ENCODE peak calls at places on chromosomes 11 and 22, in four cellular contexts. R is fibroblast of lung; X is CD8-positive, alpha-beta T cell; E is A549. N is an unnamed sample.

GRCh38 chr11:60868682-60869450 is 1.5 kb downstream of the ZP1 start:
- DNase-seq in R (no peak), E (no peak), X (no peak), N (peak)

GRCh38 chr11:71279916-71280645 is 27.7 kb upstream of the SHANK2 start:
- DNase-seq in E (no peak), R (no peak), X (no peak), N (no peak)

GRCh38 chr11:116130122-116130521 is 625.9 kb upstream of the CADM1 start:
- DNase-seq in X (no peak), E (no peak), R (no peak), N (no peak)

GRCh38 chr22:24707477-24707816 is 67.1 kb downstream of the PIWIL3 start:
- DNase-seq in R (no peak), E (no peak), X (no peak), N (peak)

GRCh38 chr11:1572200-1573076 is at the start of gene DUSP8:
- DNase-seq in E (peak), X (peak), R (peak), N (peak)

GRCh38 chr11:27178859-27179258 is 138.2 kb downstream of the BBOX1 start:
- DNase-seq in X (no peak), R (no peak), E (no peak), N (no peak)

GRCh38 chr22:46546466-46547178 is 9.2 kb upstream of the CELSR1 start:
- DNase-seq in X (no peak), R (peak), E (no peak), N (no peak)

GRCh38 chr22:21657361-21658118 is 8.3 kb upstream of the PPIL2 start:
- DNase-seq in R (peak), E (peak), X (peak), N (peak)

DNA sequence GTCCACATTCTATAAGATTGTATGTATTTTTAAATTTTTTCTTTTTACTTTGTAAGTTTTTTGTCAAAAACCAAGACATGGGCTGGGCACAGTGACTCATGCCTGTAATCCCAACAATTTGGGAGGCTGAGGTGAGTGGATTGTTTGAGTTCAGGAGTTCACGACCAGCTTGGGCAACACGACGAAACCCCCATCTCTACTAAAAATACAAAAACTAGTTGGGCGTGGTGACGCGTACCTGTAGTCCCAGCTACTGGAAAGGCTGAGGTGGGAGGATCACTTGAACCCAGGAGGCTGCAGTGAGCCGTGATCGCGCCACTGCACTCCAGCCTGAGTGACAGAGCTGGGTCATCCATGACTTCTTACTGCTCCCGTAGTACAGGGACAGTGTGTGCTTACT is 84.8 kb upstream of the PRDM11 start:
- DNase-seq in R (no peak), X (no peak), E (no peak), N (no peak)
- H3K4me3 ChIP-seq in R (no peak), X (no peak), E (no peak), N (no peak)

GRCh38 chr11:113110046-113110445 is 148.8 kb downstream of the NCAM1 start:
- DNase-seq in R (no peak), E (no peak), X (no peak), N (no peak)

GRCh38 chr11:113113801-113114451 is 152.7 kb downstream of the NCAM1 start:
- DNase-seq in R (no peak), E (no peak), X (no peak), N (no peak)

GRCh38 chr11:113118104-113118503 is 156.9 kb downstream of the NCAM1 start:
- DNase-seq in E (no peak), X (no peak), R (no peak), N (no peak)

GRCh38 chr11:113111156-113111555 is 149.9 kb downstream of the NCAM1 start:
- DNase-seq in E (no peak), R (no peak), X (no peak), N (no peak)

GRCh38 chr11:113114452-113115027 is 153.3 kb downstream of the NCAM1 start:
- DNase-seq in X (no peak), R (peak), E (no peak), N (peak)
- TF ChIP-seq CTCF in X (no peak), R (peak), E (peak), N (peak)

DNA sequence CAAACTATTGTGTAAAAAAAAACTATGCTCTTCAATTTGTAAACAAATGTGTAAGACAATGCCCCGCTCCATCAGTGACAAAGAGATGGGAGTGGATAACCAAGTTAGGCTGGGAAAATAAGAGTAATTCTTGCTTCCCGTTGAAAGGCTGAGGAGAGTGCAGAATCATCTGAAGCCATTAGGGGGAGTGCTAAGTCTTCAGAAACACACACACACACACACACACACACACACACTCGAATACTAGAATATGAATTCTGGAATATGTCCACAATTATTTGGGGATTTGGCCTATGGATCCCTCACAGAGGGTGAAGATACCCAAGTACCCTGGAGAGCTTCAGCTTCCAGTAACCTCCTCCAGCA is 27.8 kb upstream of the ROBO3 start:
- DNase-seq in X (no peak), E (peak), R (peak), N (no peak)
- H3K27ac ChIP-seq in X (no peak), E (no peak), R (no peak), N (no peak)

GRCh38 chr22:37416389-37416788 is 10.9 kb downstream of the ELFN2 start:
- DNase-seq in E (no peak), X (no peak), R (no peak), N (no peak)
- H3K4me3 ChIP-seq in E (no peak), X (no peak), R (no peak), N (no peak)

N was measured in Peyer's patch.